ENCODE peak calls at places on chromosomes 11 and 22, in nine cellular contexts. M is CD8-positive, alpha-beta T cell; B is osteocyte; H is IMR-90; K is body of pancreas; C is colonic mucosa; W is heart right ventricle; L is epithelial cell of esophagus; E is lower lobe of right lung. T is an unnamed sample.

GRCh38 chr11:68704887-68705286 is 20.5 kb downstream of the GAL start:
- DNase-seq in M (no peak), B (peak; percentile 67), H (no peak), K (no peak), C (no peak), W (no peak), L (no peak), E (no peak), T (no peak)

GRCh38 chr11:742156-742546 is 5.1 kb upstream of the TALDO1 start:
- DNase-seq in M (no peak), B (no peak), H (no peak), K (no peak), C (no peak), W (no peak), L (peak; percentile 46), E (no peak), T (no peak)

GRCh38 chr11:40924915-40925314 is 534.5 kb downstream of the LRRC4C start:
- DNase-seq in M (no peak), B (no peak), H (no peak), K (no peak), C (no peak), W (no peak), L (peak; percentile 35), E (no peak), T (no peak)

GRCh38 chr11:45468265-45468856 is 182.2 kb upstream of the SYT13 start:
- DNase-seq in M (no peak), B (no peak), H (peak; percentile 4), K (peak; percentile 7), C (no peak), W (no peak), L (no peak), E (no peak), T (no peak)

GRCh38 chr11:68213555-68214172 is 568 bp upstream of the KMT5B start:
- DNase-seq in M (peak; percentile 80), B (peak; percentile 96), H (peak; percentile 96), K (peak; percentile 90), C (peak; percentile 79), W (peak; percentile 87), L (peak; percentile 96), E (peak; percentile 91), T (peak; percentile 82)

GRCh38 chr22:27381960-27382742 is 419.4 kb downstream of the MN1 start:
- DNase-seq in M (no peak), B (peak; percentile 76), H (no peak), K (no peak), C (no peak), W (no peak), L (no peak), E (no peak), T (no peak)

GRCh38 chr11:134071766-134072403 is 3.0 kb downstream of the JAM3 start:
- DNase-seq in M (no peak), B (no peak), H (peak; percentile 16), K (no peak), C (no peak), W (no peak), L (no peak), E (no peak), T (no peak)

GRCh38 chr22:48889887-48890692 is 937.6 kb downstream of the BRD1 start:
- DNase-seq in M (no peak), B (peak; percentile 78), H (no peak), K (no peak), C (peak; percentile 12), W (no peak), L (no peak), E (peak; percentile 17), T (no peak)

GRCh38 chr11:36757122-36757521 is 159.1 kb upstream of the RAG2 start:
- DNase-seq in M (no peak), B (no peak), H (no peak), K (no peak), C (no peak), W (no peak), L (no peak), E (no peak), T (no peak)

GRCh38 chr22:31943976-31944699 is at the start of gene YWHAH:
- DNase-seq in M (peak; percentile 81), B (peak; percentile 99), H (peak; percentile 89), K (peak; percentile 96), C (peak; percentile 96), W (peak; percentile 98), L (peak; percentile 93), E (peak; percentile 96), T (peak; percentile 94)

DNA sequence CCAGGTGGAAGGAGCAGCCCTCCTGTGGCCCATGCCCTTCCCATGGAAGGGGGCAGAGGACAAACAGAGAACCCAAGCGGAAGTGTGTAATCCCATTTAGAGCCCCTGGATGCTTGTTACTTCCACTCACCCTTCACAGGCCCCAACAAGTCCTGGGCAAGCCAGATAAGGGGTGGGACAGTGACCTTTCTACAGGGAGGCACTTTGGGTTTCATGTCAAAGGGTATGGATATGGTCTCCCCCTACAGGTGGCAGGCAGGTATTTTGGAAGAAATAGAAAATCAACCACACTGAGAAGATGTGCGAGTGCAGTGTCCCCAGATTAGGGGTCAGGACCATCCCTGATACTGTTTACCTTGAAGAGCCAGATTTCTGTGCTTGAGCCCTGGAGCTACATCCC is 11.4 kb downstream of the MPEG1 start:
- DNase-seq in M (no peak), B (no peak), H (no peak), K (no peak), C (no peak), W (no peak), L (peak; percentile 29), E (no peak), T (no peak)
- TF ChIP-seq CTCF in M (no peak), B (no peak), H (no peak), K (peak; percentile 15), C (no peak), W (no peak), L (peak; percentile 50), E (peak; percentile 30), T (peak; percentile 3)

DNA sequence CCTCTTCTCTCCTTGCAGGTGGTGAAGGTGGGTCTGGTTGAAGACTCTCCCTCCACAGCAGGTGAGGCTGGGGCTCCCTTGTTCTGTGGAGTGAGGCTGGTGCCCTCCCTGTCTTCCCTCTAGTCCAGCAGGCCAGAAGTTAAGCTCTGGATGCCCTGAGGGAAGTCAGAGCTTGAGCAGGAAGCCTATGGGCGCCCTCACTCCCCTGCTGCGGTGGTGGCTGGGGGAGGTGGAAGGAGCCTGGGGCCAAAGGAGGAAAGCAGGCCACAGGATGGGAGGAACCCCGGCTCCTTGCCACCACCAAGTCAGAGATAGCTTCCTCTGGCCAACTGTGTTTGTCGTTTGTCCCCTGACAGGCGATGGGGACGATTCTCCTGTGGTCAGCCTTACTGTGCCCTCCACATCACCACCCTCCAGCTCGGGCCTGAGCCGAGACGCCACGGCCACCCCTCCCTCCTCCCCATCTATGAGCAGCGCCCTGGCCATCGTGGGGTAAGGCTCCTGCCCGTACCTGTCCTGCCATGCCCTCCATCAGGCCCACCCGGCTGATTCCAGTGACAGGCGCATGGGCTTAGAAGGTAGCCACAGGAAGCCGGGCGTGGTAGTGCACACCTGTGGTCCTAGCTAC is 29.5 kb upstream of the RAB1B start:
- DNase-seq in M (no peak), B (no peak), H (no peak), K (no peak), C (no peak), W (no peak), L (no peak), E (no peak), T (no peak)
- TF ChIP-seq CTCF in M (no peak), B (no peak), H (no peak), K (no peak), C (no peak), W (no peak), L (no peak), E (no peak), T (no peak)

DNA sequence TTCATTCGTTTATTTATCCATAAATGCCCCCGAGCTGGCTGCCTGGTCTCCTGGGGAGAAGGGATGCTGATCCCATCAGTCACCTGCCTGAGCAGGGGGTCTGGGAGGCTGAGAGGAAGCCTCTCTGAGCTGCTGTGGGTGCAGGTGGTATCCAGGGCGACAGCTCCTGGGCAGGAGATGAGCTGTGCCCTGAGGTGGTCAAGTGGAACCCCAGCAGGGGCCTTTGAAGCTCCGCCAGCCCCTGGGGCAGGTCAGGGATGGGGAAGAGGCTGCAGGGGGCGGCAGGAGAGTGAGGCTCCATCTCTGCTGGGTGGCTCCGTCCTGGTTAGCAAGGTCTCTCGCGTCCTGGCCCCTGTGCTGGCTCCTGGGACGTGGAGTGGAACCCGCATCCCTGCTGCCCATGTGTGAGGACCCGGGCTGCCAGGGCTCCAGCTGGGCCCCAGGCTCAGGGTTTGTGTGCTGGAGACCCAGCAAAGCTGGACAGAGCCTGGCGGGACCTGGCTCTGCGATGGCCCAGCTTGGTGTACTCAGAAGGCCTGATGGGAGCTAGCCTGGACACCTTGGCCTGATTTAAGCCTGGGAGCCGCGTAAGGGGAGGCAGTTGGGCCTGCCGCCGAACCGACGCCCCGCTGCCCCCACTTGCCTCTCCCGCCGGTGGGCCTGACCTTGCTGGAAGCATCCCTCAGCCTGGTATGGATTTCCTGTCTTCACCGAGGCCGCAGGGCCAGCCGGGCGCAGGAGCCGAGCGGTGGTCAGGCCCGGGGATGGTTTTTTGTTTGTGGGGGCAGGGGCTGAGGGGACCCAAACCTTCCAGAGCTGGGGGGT is 44.5 kb downstream of the RTN4R start:
- DNase-seq in M (no peak), B (no peak), H (no peak), K (no peak), C (no peak), W (no peak), L (no peak), E (no peak), T (no peak)
- TF ChIP-seq CTCF in M (no peak), B (no peak), H (no peak), K (no peak), C (no peak), W (no peak), L (no peak), E (no peak), T (no peak)

GRCh38 chr11:73249858-73250773 is 22.0 kb upstream of the P2RY6 start:
- DNase-seq in M (no peak), B (no peak), H (no peak), K (no peak), C (no peak), W (no peak), L (peak; percentile 27), E (no peak), T (no peak)

GRCh38 chr11:73257342-73258103 is 14.6 kb upstream of the P2RY6 start:
- DNase-seq in M (no peak), B (peak; percentile 70), H (peak; percentile 91), K (no peak), C (no peak), W (peak; percentile 48), L (peak; percentile 92), E (peak; percentile 68), T (no peak)

GRCh38 chr11:73248526-73249185 is 23.5 kb upstream of the P2RY6 start:
- DNase-seq in M (no peak), B (no peak), H (no peak), K (no peak), C (no peak), W (no peak), L (no peak), E (no peak), T (no peak)

GRCh38 chr11:73249304-73249703 is 22.8 kb upstream of the P2RY6 start:
- DNase-seq in M (no peak), B (no peak), H (peak; percentile 22), K (no peak), C (no peak), W (no peak), L (peak; percentile 67), E (no peak), T (no peak)

DNA sequence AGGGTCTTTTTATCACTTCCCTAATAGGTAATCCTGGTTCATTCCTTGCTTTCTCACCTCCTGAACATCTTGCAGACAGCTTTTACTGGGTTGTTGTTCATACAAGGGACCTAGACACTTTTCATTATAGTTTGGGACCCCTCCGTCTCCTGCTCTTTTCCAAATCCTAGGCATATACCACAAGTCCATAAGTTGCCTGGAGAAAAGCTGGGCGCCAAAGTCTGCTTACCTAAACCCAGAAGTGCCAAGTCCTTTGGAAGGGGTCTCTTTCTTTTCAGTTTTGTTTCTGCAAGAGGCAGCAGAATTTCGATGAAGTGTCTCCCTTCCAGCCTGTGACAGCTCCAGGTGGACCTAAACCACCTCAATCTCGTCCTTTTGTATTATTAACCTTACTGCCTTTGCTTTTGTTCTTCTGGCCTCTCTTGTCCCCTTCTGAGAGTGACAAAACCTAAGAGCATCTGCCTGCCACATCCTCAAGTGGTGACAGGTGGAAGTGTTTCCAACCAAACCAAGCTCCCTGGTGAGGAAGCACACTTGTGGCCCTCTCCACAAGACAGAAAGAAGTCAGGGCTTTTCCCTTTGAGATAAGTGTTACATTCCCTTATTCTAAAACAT is 19.5 kb upstream of the P2RY6 start:
- DNase-seq in M (no peak), B (no peak), H (no peak), K (no peak), C (no peak), W (no peak), L (no peak), E (no peak), T (no peak)
- TF ChIP-seq CTCF in M (no peak), B (no peak), H (no peak), K (no peak), C (no peak), W (no peak), L (peak; percentile 30), E (no peak), T (peak; percentile 11)

T was measured in CD14-positive monocyte.